ENCODE peak calls at places on chromosomes 3 and 15, in seven cellular contexts. Q is dorsolateral prefrontal cortex, Z is GM12865, U is uterus, T is cardiac fibroblast, I is stomach, P is PC-9. H is an unnamed sample.

GRCh38 chr15:76341366-76342045 is 4.9 kb downstream of the ISL2 start:
- DNase-seq in Q (no peak), Z (no peak), U (no peak), T (no peak), I (no peak), P (no peak), H (no peak)

GRCh38 chr15:85828026-85828597 is 33.4 kb upstream of the KLHL25 start:
- DNase-seq in Q (no peak), Z (no peak), U (no peak), T (no peak), I (no peak), P (no peak), H (no peak)

GRCh38 chr3:62558549-62559112 is 185.3 kb upstream of the FEZF2 start:
- DNase-seq in Q (no peak), Z (peak; percentile 23), U (no peak), T (peak; percentile 39), I (no peak), P (no peak), H (no peak)

GRCh38 chr15:85112997-85113396 is 131.3 kb downstream of the PDE8A start:
- DNase-seq in Q (peak; percentile 55), Z (no peak), U (no peak), T (no peak), I (no peak), P (no peak), H (no peak)

GRCh38 chr15:77731067-77731466 is 98.4 kb upstream of the LINGO1 start:
- DNase-seq in Q (peak; percentile 41), Z (no peak), U (no peak), T (no peak), I (no peak), P (no peak), H (no peak)

GRCh38 chr3:64163755-64164148 is 61.5 kb downstream of the PRICKLE2 start:
- DNase-seq in Q (no peak), Z (peak; percentile 47), U (no peak), T (peak; percentile 83), I (no peak), P (no peak), H (no peak)

GRCh38 chr15:85858586-85859375 is 64.1 kb upstream of the KLHL25 start:
- DNase-seq in Q (peak; percentile 69), Z (peak; percentile 80), U (peak; percentile 40), T (peak; percentile 72), I (peak; percentile 72), P (peak; percentile 57), H (peak; percentile 45)

GRCh38 chr15:88802250-88802990 is 816 bp upstream of the ACAN start:
- DNase-seq in Q (no peak), Z (no peak), U (no peak), T (no peak), I (no peak), P (no peak), H (no peak)

GRCh38 chr3:59150039-59150438 is 100.2 kb upstream of the CFAP20DC start:
- DNase-seq in Q (no peak), Z (no peak), U (no peak), T (no peak), I (no peak), P (no peak), H (no peak)

DNA sequence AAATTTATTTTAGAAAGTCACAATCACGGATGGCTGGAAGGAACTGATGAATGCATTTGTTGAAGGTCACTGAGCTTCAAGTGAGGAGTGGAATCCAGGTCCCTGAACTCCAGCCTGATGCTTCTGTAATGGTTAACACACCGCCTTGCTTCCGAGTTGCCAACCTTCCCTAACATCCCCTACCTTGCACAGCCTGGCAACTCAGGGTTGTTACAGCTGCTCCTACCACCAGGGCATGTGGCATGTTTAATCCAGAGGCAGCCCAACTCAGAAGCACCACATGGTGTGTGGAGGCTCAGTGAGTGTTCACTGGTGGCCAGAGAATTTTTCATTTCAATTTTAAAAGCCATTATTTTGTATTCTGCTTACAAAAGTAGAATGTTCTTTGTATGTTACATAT is 4.9 kb downstream of the TM2D3 start:
- DNase-seq in Q (no peak), Z (no peak), U (no peak), T (no peak), I (no peak), P (no peak), H (no peak)
- TF ChIP-seq CTCF in Q (no peak), Z (no peak), U (no peak), T (no peak), I (no peak), P (no peak), H (no peak)

DNA sequence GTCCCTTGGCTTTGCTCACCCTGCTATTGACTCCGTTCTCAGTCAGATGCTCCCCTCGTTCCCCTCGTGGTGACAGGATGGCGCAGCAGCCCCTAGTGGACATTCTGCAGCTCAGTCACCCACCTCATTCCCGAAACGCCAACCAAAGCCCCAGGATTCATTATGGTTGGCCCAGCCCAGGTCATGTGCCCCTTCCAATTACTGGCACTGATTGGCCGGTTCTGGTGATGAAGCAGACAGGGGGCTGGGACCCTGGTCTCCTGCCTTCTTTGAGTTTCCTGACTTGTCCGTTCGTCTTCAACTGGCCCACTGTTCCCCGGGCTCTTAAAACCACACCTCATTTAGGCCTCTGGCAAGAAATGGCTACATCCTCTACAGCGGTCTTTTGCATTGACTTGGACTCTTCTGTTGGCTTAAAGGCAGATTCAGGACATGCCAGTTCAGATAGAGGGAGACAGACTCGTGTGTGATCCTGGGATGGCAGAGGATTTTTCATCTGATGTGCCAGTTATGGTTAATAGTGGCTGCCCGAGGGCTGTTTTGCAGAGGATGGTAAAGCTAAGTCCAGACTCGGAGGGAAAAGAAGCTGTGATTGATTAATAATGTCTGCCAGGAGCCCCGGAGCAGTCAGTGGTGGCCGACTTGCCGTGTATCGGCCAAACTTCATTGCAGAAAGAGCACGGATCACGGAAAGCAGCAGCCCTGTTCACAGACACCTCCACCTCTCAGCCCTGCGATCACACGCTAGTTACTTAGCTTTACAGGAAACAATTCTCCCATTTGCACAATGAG is 37.8 kb downstream of the LSM3 start:
- DNase-seq in Q (peak; percentile 67), Z (no peak), U (no peak), T (peak; percentile 26), I (no peak), P (peak; percentile 76), H (no peak)
- TF ChIP-seq CTCF in Q (peak; percentile 65), Z (no peak), U (peak; percentile 7), T (peak; percentile 57), I (peak; percentile 14), P (peak; percentile 37), H (no peak)

GRCh38 chr3:180179562-180179961 is 142.8 kb upstream of the PEX5L start:
- DNase-seq in Q (no peak), Z (no peak), U (no peak), T (no peak), I (no peak), P (no peak), H (no peak)
- TF ChIP-seq CTCF in Q (no peak), Z (no peak), U (no peak), T (no peak), I (no peak), P (no peak), H (no peak)

GRCh38 chr3:57597240-57597972 is at the start of gene ARF4:
- DNase-seq in Q (peak; percentile 97), Z (peak; percentile 100), U (peak; percentile 99), T (peak; percentile 100), I (peak; percentile 99), P (peak; percentile 99), H (peak; percentile 90)
- TF ChIP-seq CTCF in Q (peak; percentile 70), Z (peak; percentile 25), U (peak; percentile 40), T (peak; percentile 10), I (no peak), P (no peak), H (no peak)

GRCh38 chr3:99918720-99919119 is 101.1 kb downstream of the CMSS1 start:
- DNase-seq in Q (no peak), Z (no peak), U (no peak), T (peak; percentile 64), I (no peak), P (no peak), H (no peak)
- TF ChIP-seq CTCF in Q (no peak), Z (no peak), U (no peak), T (no peak), I (no peak), P (no peak), H (no peak)

GRCh38 chr3:10315771-10316344 is 5.1 kb downstream of the SEC13 start:
- DNase-seq in Q (no peak), Z (no peak), U (no peak), T (no peak), I (no peak), P (no peak), H (peak; percentile 6)

GRCh38 chr3:10317311-10317960 is 3.5 kb downstream of the SEC13 start:
- DNase-seq in Q (no peak), Z (no peak), U (no peak), T (no peak), I (no peak), P (no peak), H (peak; percentile 18)

GRCh38 chr3:10319804-10320203 is 1.1 kb downstream of the SEC13 start:
- DNase-seq in Q (no peak), Z (no peak), U (no peak), T (peak; percentile 22), I (no peak), P (no peak), H (no peak)

GRCh38 chr3:10319251-10319650 is 1.7 kb downstream of the SEC13 start:
- DNase-seq in Q (no peak), Z (no peak), U (no peak), T (no peak), I (no peak), P (no peak), H (peak; percentile 12)

DNA sequence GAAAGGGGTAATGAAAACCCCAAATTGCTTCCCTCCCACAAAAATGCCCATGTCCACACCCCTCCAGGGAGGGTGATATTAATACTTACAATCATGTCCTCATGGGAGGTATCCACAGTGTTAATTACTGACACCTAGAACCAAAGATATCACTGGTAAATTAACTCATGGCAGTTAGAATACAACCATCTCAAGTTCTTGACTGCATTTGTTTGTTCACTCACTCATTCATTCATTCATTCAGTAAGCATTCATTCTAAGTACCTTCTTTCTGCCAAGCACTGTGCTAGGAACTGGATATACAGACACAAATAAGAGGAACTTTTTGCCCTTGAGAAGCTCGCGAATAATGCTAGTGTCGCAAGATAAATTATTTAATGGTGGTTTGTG is 3.0 kb downstream of the SEC13 start:
- DNase-seq in Q (no peak), Z (no peak), U (no peak), T (no peak), I (no peak), P (no peak), H (no peak)
- TF ChIP-seq CTCF in Q (no peak), Z (no peak), U (no peak), T (no peak), I (no peak), P (no peak), H (no peak)

DNA sequence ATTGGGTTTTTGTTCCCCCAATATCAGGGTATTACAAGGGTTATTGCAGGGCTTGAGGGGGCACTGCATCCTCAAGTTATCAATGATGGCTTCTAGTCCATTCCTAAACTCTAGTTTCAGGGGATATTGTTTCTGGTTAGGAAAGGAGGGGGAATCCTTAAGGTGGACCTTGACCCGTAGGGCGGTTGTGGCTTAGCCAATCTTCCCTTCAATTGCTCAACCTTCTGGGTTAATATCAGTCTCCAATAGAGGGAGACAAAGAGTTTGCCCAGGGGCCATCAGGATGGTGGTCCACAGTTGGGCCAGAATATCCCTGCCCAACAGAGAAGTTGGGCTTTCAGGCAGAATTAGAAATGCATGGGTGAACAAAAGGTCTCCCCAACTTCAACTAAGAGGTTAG is 214.9 kb downstream of the BCHE start:
- DNase-seq in Q (no peak), Z (no peak), U (no peak), T (no peak), I (no peak), P (no peak), H (no peak)
- TF ChIP-seq CTCF in Q (no peak), Z (no peak), U (no peak), T (no peak), I (no peak), P (no peak), H (no peak)

H was measured in omental fat pad.